ENCODE peak calls at places on chromosomes 6 and 20, in five cellular contexts. H is breast epithelium, Z is Peyer's patch, S is ovary, K is HepG2. B is an unnamed sample.
A peak's percentile ranks its signal among the peaks of the same experiment; 100 is the strongest.

GRCh38 chr20:63941282-63942060 is 14.7 kb downstream of the UCKL1 start:
- DNase-seq in H (no peak), Z (no peak), S (peak; percentile 42), K (no peak), B (no peak)

GRCh38 chr20:8218861-8219260 is 86.8 kb downstream of the PLCB1 start:
- DNase-seq in K (no peak), H (no peak), Z (no peak), S (no peak), B (no peak)

GRCh38 chr20:37615507-37616425 is 78.1 kb upstream of the CTNNBL1 start:
- DNase-seq in H (no peak), Z (no peak), K (peak; percentile 62), S (no peak), B (peak; percentile 21)

GRCh38 chr6:135861189-135861588 is 9.7 kb downstream of the PDE7B start:
- DNase-seq in S (no peak), Z (no peak), H (no peak), K (no peak), B (no peak)

GRCh38 chr6:109094351-109095035 is at the start of gene SESN1:
- DNase-seq in K (peak; percentile 76), Z (peak; percentile 98), H (peak; percentile 91), S (peak; percentile 92), B (peak; percentile 90)

GRCh38 chr6:52929321-52930164 is 20.0 kb upstream of the GSTA3 start:
- DNase-seq in H (no peak), K (peak; percentile 43), S (no peak), Z (peak; percentile 52), B (peak; percentile 40)

GRCh38 chr6:135853227-135853626 is 1.7 kb downstream of the PDE7B start:
- DNase-seq in S (no peak), K (no peak), Z (no peak), H (no peak), B (no peak)

GRCh38 chr6:83429857-83430605 is 820 bp downstream of the ME1 start:
- DNase-seq in Z (no peak), S (no peak), H (no peak), K (no peak), B (peak; percentile 15)

GRCh38 chr20:1622450-1622849 is 2.6 kb upstream of the SIRPB1 start:
- DNase-seq in K (peak; percentile 0), S (no peak), H (no peak), Z (no peak), B (no peak)

GRCh38 chr6:78810698-78811097 is 56.7 kb upstream of the IRAK1BP1 start:
- DNase-seq in H (peak; percentile 50), Z (no peak), S (no peak), K (no peak), B (peak; percentile 95)

GRCh38 chr20:34643919-34644318 is 33.0 kb downstream of the PIGU start:
- DNase-seq in Z (no peak), S (no peak), K (no peak), H (no peak), B (no peak)

GRCh38 chr6:170480045-170480714 is 72.9 kb downstream of the PSMB1 start:
- DNase-seq in K (no peak), S (no peak), Z (no peak), H (no peak), B (no peak)

GRCh38 chr20:7930386-7930785 is 9.9 kb downstream of the HAO1 start:
- DNase-seq in K (no peak), H (no peak), S (no peak), Z (no peak), B (no peak)

GRCh38 chr6:12196326-12196936 is 93.7 kb upstream of the EDN1 start:
- DNase-seq in S (no peak), K (no peak), Z (no peak), H (no peak), B (no peak)

GRCh38 chr6:132659082-132659481 is at the start of gene TAAR1:
- DNase-seq in Z (no peak), K (no peak), S (no peak), H (no peak), B (no peak)

GRCh38 chr6:13296536-13296997 is 31.8 kb downstream of the TBC1D7 start:
- DNase-seq in S (no peak), Z (no peak), H (no peak), K (no peak), B (no peak)

GRCh38 chr6:98946877-98947410 is 802 bp downstream of the FBXL4 start:
- DNase-seq in H (no peak), Z (peak; percentile 53), S (peak; percentile 59), K (no peak), B (peak; percentile 12)

GRCh38 chr20:35226775-35227681 is 538 bp downstream of the MMP24 start:
- DNase-seq in Z (peak; percentile 59), K (peak; percentile 35), H (no peak), S (peak; percentile 49), B (no peak)

GRCh38 chr20:11032611-11033010 is 358.8 kb upstream of the JAG1 start:
- DNase-seq in K (no peak), Z (no peak), S (no peak), H (no peak), B (no peak)

GRCh38 chr6:31572041-31572911 is at the start of gene LTA:
- DNase-seq in K (no peak), H (no peak), S (no peak), Z (no peak), B (no peak)

GRCh38 chr20:48523191-48523757 is 304.5 kb downstream of the PREX1 start:
- DNase-seq in S (no peak), H (no peak), K (peak; percentile 82), Z (no peak), B (no peak)

GRCh38 chr20:12808006-12808567 is 200.7 kb upstream of the SPTLC3 start:
- DNase-seq in K (peak; percentile 19), H (no peak), Z (no peak), S (no peak), B (no peak)

GRCh38 chr6:70506321-70506720 is 60.4 kb upstream of the SDHAF4 start:
- DNase-seq in H (no peak), Z (no peak), K (no peak), S (no peak), B (no peak)

GRCh38 chr20:278607-279571 is 11.7 kb downstream of the C20orf96 start:
- DNase-seq in S (peak; percentile 63), K (no peak), H (peak; percentile 78), Z (no peak), B (no peak)

GRCh38 chr6:33417127-33417902 is 592 bp downstream of the CUTA start:
- DNase-seq in K (no peak), Z (peak; percentile 62), H (no peak), S (peak; percentile 58), B (peak; percentile 14)

GRCh38 chr6:45479834-45480696 is 102.3 kb upstream of the SUPT3H start:
- DNase-seq in Z (no peak), S (no peak), K (no peak), H (no peak), B (no peak)

GRCh38 chr6:92700411-92700810 is 718.9 kb downstream of the EPHA7 start:
- DNase-seq in Z (no peak), H (no peak), S (no peak), K (no peak), B (no peak)

GRCh38 chr20:56979125-56979524 is 287.3 kb downstream of the BMP7 start:
- DNase-seq in K (no peak), H (no peak), S (no peak), Z (no peak), B (no peak)

GRCh38 chr6:18564775-18565174 is 177.6 kb downstream of the RNF144B start:
- DNase-seq in H (no peak), K (no peak), Z (no peak), S (no peak), B (no peak)

GRCh38 chr6:35359744-35360348 is 17.5 kb downstream of the PPARD start:
- DNase-seq in Z (no peak), S (peak; percentile 58), H (no peak), K (no peak), B (peak; percentile 18)

GRCh38 chr6:115891704-115892225 is 168.9 kb downstream of the FRK start:
- DNase-seq in H (no peak), Z (no peak), K (no peak), S (no peak), B (no peak)
- H3K27ac ChIP-seq in H (no peak overlapping the region), Z (no peak overlapping the region), K (no peak overlapping the region), S (no peak overlapping the region), B (no peak overlapping the region)

GRCh38 chr20:19802099-19802491 is 44.0 kb downstream of the RIN2 start:
- DNase-seq in K (no peak), H (no peak), S (no peak), Z (no peak), B (no peak)

GRCh38 chr20:19793716-19794115 is 35.7 kb downstream of the RIN2 start:
- DNase-seq in Z (no peak), K (no peak), S (no peak), H (no peak), B (no peak)

GRCh38 chr20:19794941-19795340 is 36.9 kb downstream of the RIN2 start:
- DNase-seq in Z (no peak), K (no peak), S (no peak), H (no peak), B (no peak)

GRCh38 chr20:19802492-19803158 is 44.6 kb downstream of the RIN2 start:
- DNase-seq in Z (peak; percentile 52), H (no peak), S (no peak), K (peak; percentile 75), B (no peak)

DNA sequence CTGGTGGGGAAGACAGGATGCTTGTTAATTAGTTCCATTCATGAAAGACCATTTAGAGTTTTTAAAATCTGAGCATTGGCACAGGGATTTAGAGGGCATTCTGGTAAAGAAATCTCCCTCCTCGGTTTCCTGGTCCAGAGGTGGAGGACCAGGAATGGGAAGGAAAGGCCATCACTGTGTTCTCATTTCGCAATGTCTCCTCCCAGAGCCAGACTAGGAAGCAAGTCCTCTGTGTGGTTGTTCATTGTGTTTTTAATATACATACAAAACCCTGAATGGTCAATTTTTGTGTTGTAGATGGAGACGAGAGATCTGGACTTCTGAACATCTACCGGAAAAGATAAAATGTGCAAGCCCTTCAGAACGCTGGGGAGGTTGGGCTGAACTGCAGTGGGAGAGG is 41.3 kb downstream of the RIN2 start:
- DNase-seq in S (no peak), Z (no peak), K (no peak), H (no peak), B (no peak)
- H3K27ac ChIP-seq in S (no peak overlapping the region), Z (no peak overlapping the region), K (no peak overlapping the region), H (no peak overlapping the region), B (no peak overlapping the region)

DNA sequence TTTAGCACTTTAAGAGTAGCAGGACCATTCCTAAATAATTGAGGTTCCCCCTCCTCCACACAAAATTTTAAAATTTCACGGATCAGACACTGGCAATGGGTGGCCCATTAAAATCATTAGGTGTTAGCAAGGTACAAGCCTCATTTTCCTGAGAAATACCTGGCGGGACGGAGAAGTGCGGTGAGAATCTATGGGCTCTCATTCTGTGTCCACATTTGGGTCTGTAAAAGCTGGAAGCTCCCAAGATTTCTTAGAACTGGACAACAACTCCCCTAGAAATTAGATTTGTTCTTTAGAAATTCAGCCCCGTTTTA is 5.9 kb downstream of the SIM1 start:
- DNase-seq in K (no peak), H (no peak), S (no peak), Z (no peak), B (no peak)
- H3K27ac ChIP-seq in K (no peak overlapping the region), H (no peak overlapping the region), S (no peak overlapping the region), Z (no peak overlapping the region), B (no peak overlapping the region)

GRCh38 chr20:9974324-9974723 is 60.5 kb upstream of the ANKEF1 start:
- DNase-seq in S (no peak), K (no peak), H (no peak), Z (no peak), B (no peak)

GRCh38 chr20:9971746-9972145 is 63.0 kb upstream of the ANKEF1 start:
- DNase-seq in Z (no peak), S (no peak), K (no peak), H (no peak), B (no peak)

GRCh38 chr20:9966966-9967365 is 67.8 kb upstream of the ANKEF1 start:
- DNase-seq in S (no peak), Z (no peak), K (peak; percentile 13), H (no peak), B (no peak)

GRCh38 chr20:9969626-9970025 is 65.2 kb upstream of the ANKEF1 start:
- DNase-seq in Z (no peak), K (no peak), S (no peak), H (no peak), B (no peak)
- H3K27ac ChIP-seq in Z (no peak overlapping the region), K (no peak overlapping the region), S (no peak overlapping the region), H (no peak overlapping the region), B (no peak overlapping the region)